ENCODE peak calls at places on chromosomes 4 and X, in five cellular contexts. O, Z, F, L and E are unnamed samples.

GRCh38 chrX:155027509-155028066 is 944 bp downstream of the FUNDC2 start:
- DNase-seq in L (no peak), F (no peak), Z (peak; percentile 15), O (no peak), E (no peak)

GRCh38 chrX:13778916-13779315 is 38.0 kb downstream of the GPM6B start:
- DNase-seq in F (no peak), Z (no peak), L (no peak), O (peak; percentile 33), E (no peak)

GRCh38 chrX:42485621-42486020 is 292.3 kb downstream of the PPP1R2C start:
- DNase-seq in O (no peak), F (no peak), L (no peak), Z (no peak), E (no peak)

GRCh38 chr4:40626183-40626990 is 3.3 kb downstream of the RBM47 start:
- DNase-seq in O (no peak), L (no peak), F (no peak), Z (no peak), E (no peak)

GRCh38 chr4:77917075-77917474 is 54.4 kb downstream of the MRPL1 start:
- DNase-seq in F (no peak), Z (no peak), L (no peak), O (no peak), E (no peak)

GRCh38 chrX:29435396-29435795 is 780.0 kb upstream of the MAGEB2 start:
- DNase-seq in Z (no peak), F (no peak), O (no peak), L (no peak), E (no peak)

GRCh38 chr4:117817316-117817715 is 217.0 kb upstream of the NDST3 start:
- DNase-seq in O (no peak), Z (no peak), F (no peak), L (no peak), E (no peak)

GRCh38 chr4:66331761-66332160 is 661.5 kb upstream of the EPHA5 start:
- DNase-seq in O (no peak), Z (no peak), F (no peak), L (no peak), E (no peak)

GRCh38 chrX:100720301-100720700 is 11.6 kb downstream of the SYTL4 start:
- DNase-seq in Z (no peak), L (no peak), F (no peak), O (no peak), E (no peak)

GRCh38 chr4:80186666-80187065 is 10.6 kb upstream of the PRDM8 start:
- DNase-seq in Z (no peak), L (no peak), O (no peak), F (no peak), E (no peak)

GRCh38 chrX:2549874-2550273 is 49.1 kb upstream of the DHRSX start:
- DNase-seq in L (no peak), Z (no peak), O (no peak), F (no peak), E (no peak)

GRCh38 chr4:123871351-123871750 is 474.8 kb downstream of the SPRY1 start:
- DNase-seq in F (no peak), O (no peak), L (no peak), Z (no peak), E (no peak)

GRCh38 chr4:81743731-81744465 is 272.2 kb upstream of the RASGEF1B start:
- DNase-seq in F (no peak), L (no peak), O (no peak), Z (no peak), E (no peak)

GRCh38 chrX:20514358-20514757 is 247.6 kb upstream of the RPS6KA3 start:
- DNase-seq in Z (no peak), F (no peak), O (no peak), L (no peak), E (no peak)

GRCh38 chr4:82797591-82798081 is 960 bp downstream of the SCD5 start:
- DNase-seq in L (no peak), Z (peak; percentile 38), F (peak; percentile 62), O (peak; percentile 42), E (no peak)

GRCh38 chrX:30920271-30920670 is 31.2 kb upstream of the TAB3 start:
- DNase-seq in L (no peak), O (no peak), Z (no peak), F (no peak), E (no peak)

GRCh38 chr4:165208741-165209388 is 1.5 kb downstream of the KLHL2 start:
- DNase-seq in F (peak; percentile 61), O (no peak), L (no peak), Z (no peak), E (no peak)

GRCh38 chr4:137312257-137312656 is 220.0 kb downstream of the PCDH18 start:
- DNase-seq in Z (no peak), F (no peak), L (no peak), O (no peak), E (no peak)